ENCODE peak calls at places on chromosomes 13 and 19, in five cellular contexts. One of them, this sample, is unnamed. For H3K9me3, the result is how much of the 10 kb centered on the place peaks cover.

GRCh38 chr13:42445354-42445753 is 128.6 kb upstream of the TNFSF11 start:
- DNase-seq in heart left ventricle: no peak
- DNase-seq in cardiac muscle cell: no peak
- DNase-seq in thoracic aorta: no peak
- DNase-seq in MM.1S: no peak
- DNase-seq in this sample: no peak

GRCh38 chr19:45670670-45671453 is 2.8 kb downstream of the GIPR start:
- DNase-seq in heart left ventricle: peak
- DNase-seq in cardiac muscle cell: peak
- DNase-seq in thoracic aorta: no peak
- DNase-seq in MM.1S: no peak
- DNase-seq in this sample: peak

GRCh38 chr13:33312150-33312908 is 26.8 kb upstream of the STARD13 start:
- DNase-seq in heart left ventricle: no peak
- DNase-seq in cardiac muscle cell: peak
- DNase-seq in thoracic aorta: no peak
- DNase-seq in MM.1S: no peak
- DNase-seq in this sample: no peak

GRCh38 chr13:36054041-36054440 is 77.1 kb downstream of the DCLK1 start:
- DNase-seq in heart left ventricle: no peak
- DNase-seq in cardiac muscle cell: no peak
- DNase-seq in thoracic aorta: no peak
- DNase-seq in MM.1S: no peak
- DNase-seq in this sample: no peak

GRCh38 chr19:12015753-12016116 is 19.7 kb downstream of the ZNF433 start:
- DNase-seq in heart left ventricle: no peak
- DNase-seq in cardiac muscle cell: no peak
- DNase-seq in thoracic aorta: no peak
- DNase-seq in MM.1S: no peak
- DNase-seq in this sample: no peak

GRCh38 chr13:97224544-97225324 is 2.6 kb downstream of the MBNL2 start:
- DNase-seq in heart left ventricle: no peak
- DNase-seq in cardiac muscle cell: peak
- DNase-seq in thoracic aorta: no peak
- DNase-seq in MM.1S: peak
- DNase-seq in this sample: no peak

GRCh38 chr13:73608731-73609485 is 525.3 kb downstream of the KLF12 start:
- DNase-seq in heart left ventricle: no peak
- DNase-seq in cardiac muscle cell: no peak
- DNase-seq in thoracic aorta: no peak
- DNase-seq in MM.1S: no peak
- DNase-seq in this sample: no peak

GRCh38 chr19:19410553-19411550 is 5.4 kb downstream of the GATAD2A start:
- DNase-seq in heart left ventricle: no peak
- DNase-seq in cardiac muscle cell: no peak
- DNase-seq in thoracic aorta: no peak
- DNase-seq in MM.1S: no peak
- DNase-seq in this sample: no peak

GRCh38 chr19:2034729-2035589 is 16.1 kb downstream of the MKNK2 start:
- DNase-seq in heart left ventricle: no peak
- DNase-seq in cardiac muscle cell: peak
- DNase-seq in thoracic aorta: no peak
- DNase-seq in MM.1S: peak
- DNase-seq in this sample: peak

GRCh38 chr13:36130542-36131214 is 504 bp downstream of the DCLK1 start:
- DNase-seq in heart left ventricle: no peak
- DNase-seq in cardiac muscle cell: peak
- DNase-seq in thoracic aorta: no peak
- DNase-seq in MM.1S: no peak
- DNase-seq in this sample: peak

GRCh38 chr19:49856574-49857021 is 5.6 kb downstream of the PTOV1 start:
- DNase-seq in heart left ventricle: no peak
- DNase-seq in cardiac muscle cell: no peak
- DNase-seq in thoracic aorta: no peak
- DNase-seq in MM.1S: no peak
- DNase-seq in this sample: no peak

GRCh38 chr19:48330012-48330681 is 4.8 kb downstream of the EMP3 start:
- DNase-seq in heart left ventricle: peak
- DNase-seq in cardiac muscle cell: no peak
- DNase-seq in thoracic aorta: no peak
- DNase-seq in MM.1S: peak
- DNase-seq in this sample: peak

GRCh38 chr19:38699027-38699346 is 45.3 kb downstream of the CAPN12 start:
- DNase-seq in heart left ventricle: no peak
- DNase-seq in cardiac muscle cell: no peak
- DNase-seq in thoracic aorta: no peak
- DNase-seq in MM.1S: no peak
- DNase-seq in this sample: no peak

GRCh38 chr13:75505327-75505726 is 23.4 kb upstream of the TBC1D4 start:
- DNase-seq in heart left ventricle: no peak
- DNase-seq in cardiac muscle cell: no peak
- DNase-seq in thoracic aorta: no peak
- DNase-seq in MM.1S: no peak
- DNase-seq in this sample: no peak

GRCh38 chr13:35714588-35714987 is 238.1 kb upstream of the MAB21L1 start:
- DNase-seq in heart left ventricle: no peak
- DNase-seq in cardiac muscle cell: no peak
- DNase-seq in thoracic aorta: no peak
- DNase-seq in MM.1S: no peak
- DNase-seq in this sample: peak

GRCh38 chr13:57716295-57716694 is 84.8 kb downstream of the PCDH17 start:
- DNase-seq in heart left ventricle: no peak
- DNase-seq in cardiac muscle cell: no peak
- DNase-seq in thoracic aorta: no peak
- DNase-seq in MM.1S: no peak
- DNase-seq in this sample: no peak

GRCh38 chr19:17794731-17795494 is at the start of gene B3GNT3:
- DNase-seq in heart left ventricle: no peak
- DNase-seq in cardiac muscle cell: peak
- DNase-seq in thoracic aorta: no peak
- DNase-seq in MM.1S: no peak
- DNase-seq in this sample: peak

GRCh38 chr19:15977690-15978089 is 28.9 kb downstream of the OR10H4 start:
- DNase-seq in heart left ventricle: no peak
- DNase-seq in cardiac muscle cell: no peak
- DNase-seq in thoracic aorta: no peak
- DNase-seq in MM.1S: no peak
- DNase-seq in this sample: no peak

GRCh38 chr19:39696418-39696817 is 7.9 kb upstream of the LGALS14 start:
- DNase-seq in heart left ventricle: no peak
- DNase-seq in cardiac muscle cell: no peak
- DNase-seq in thoracic aorta: no peak
- DNase-seq in MM.1S: no peak
- DNase-seq in this sample: no peak

GRCh38 chr13:24161010-24161775 is 673 bp downstream of the SPATA13 start:
- DNase-seq in heart left ventricle: peak
- DNase-seq in cardiac muscle cell: no peak
- DNase-seq in thoracic aorta: no peak
- DNase-seq in MM.1S: peak
- DNase-seq in this sample: peak

GRCh38 chr19:1223018-1223855 is 14.6 kb downstream of the CBARP start:
- DNase-seq in heart left ventricle: no peak
- DNase-seq in cardiac muscle cell: peak
- DNase-seq in thoracic aorta: no peak
- DNase-seq in MM.1S: no peak
- DNase-seq in this sample: peak

GRCh38 chr13:26561636-26562537 is 4.4 kb downstream of the WASF3 start:
- DNase-seq in heart left ventricle: no peak
- DNase-seq in cardiac muscle cell: peak
- DNase-seq in thoracic aorta: no peak
- DNase-seq in MM.1S: no peak
- DNase-seq in this sample: no peak

GRCh38 chr19:48997972-48998371 is 4.3 kb downstream of the RUVBL2 start:
- DNase-seq in heart left ventricle: no peak
- DNase-seq in cardiac muscle cell: peak
- DNase-seq in thoracic aorta: no peak
- DNase-seq in MM.1S: peak
- DNase-seq in this sample: peak

GRCh38 chr13:31909889-31910551 is 121.6 kb upstream of the FRY start:
- DNase-seq in heart left ventricle: peak
- DNase-seq in cardiac muscle cell: peak
- DNase-seq in thoracic aorta: no peak
- DNase-seq in MM.1S: peak
- DNase-seq in this sample: peak

GRCh38 chr19:14072535-14073231 is at the start of gene MISP3:
- DNase-seq in heart left ventricle: peak
- DNase-seq in cardiac muscle cell: no peak
- DNase-seq in thoracic aorta: no peak
- DNase-seq in MM.1S: peak
- DNase-seq in this sample: peak

GRCh38 chr13:20174656-20175405 is 14.0 kb upstream of the GJA3 start:
- DNase-seq in heart left ventricle: no peak
- DNase-seq in cardiac muscle cell: peak
- DNase-seq in thoracic aorta: peak
- DNase-seq in MM.1S: peak
- DNase-seq in this sample: peak

GRCh38 chr13:44052843-44053607 is 173.3 kb downstream of the LACC1 start:
- DNase-seq in heart left ventricle: no peak
- DNase-seq in cardiac muscle cell: peak
- DNase-seq in thoracic aorta: peak
- DNase-seq in MM.1S: no peak
- DNase-seq in this sample: no peak

GRCh38 chr13:77918391-77919261 is at the start of gene EDNRB:
- DNase-seq in heart left ventricle: peak
- DNase-seq in cardiac muscle cell: peak
- DNase-seq in thoracic aorta: no peak
- DNase-seq in MM.1S: no peak
- DNase-seq in this sample: peak

GRCh38 chr19:42254083-42254849 is 662 bp downstream of the ERF start:
- DNase-seq in heart left ventricle: peak
- DNase-seq in cardiac muscle cell: peak
- DNase-seq in thoracic aorta: no peak
- DNase-seq in MM.1S: peak
- DNase-seq in this sample: peak

GRCh38 chr19:5664515-5664914 is 15.8 kb downstream of the MICOS13 start:
- DNase-seq in heart left ventricle: no peak
- DNase-seq in cardiac muscle cell: no peak
- DNase-seq in thoracic aorta: no peak
- DNase-seq in MM.1S: no peak
- DNase-seq in this sample: no peak

GRCh38 chr19:5667751-5668271 is 12.5 kb downstream of the MICOS13 start:
- DNase-seq in heart left ventricle: no peak
- DNase-seq in cardiac muscle cell: no peak
- DNase-seq in thoracic aorta: no peak
- DNase-seq in MM.1S: no peak
- DNase-seq in this sample: no peak

GRCh38 chr19:5663904-5664303 is 16.4 kb downstream of the MICOS13 start:
- DNase-seq in heart left ventricle: no peak
- DNase-seq in cardiac muscle cell: no peak
- DNase-seq in thoracic aorta: no peak
- DNase-seq in MM.1S: no peak
- DNase-seq in this sample: no peak

GRCh38 chr19:5666921-5667610 is 13.2 kb downstream of the MICOS13 start:
- DNase-seq in heart left ventricle: no peak
- DNase-seq in cardiac muscle cell: no peak
- DNase-seq in thoracic aorta: no peak
- DNase-seq in MM.1S: no peak
- DNase-seq in this sample: no peak

GRCh38 chr19:5665781-5666513 is 14.4 kb downstream of the MICOS13 start:
- DNase-seq in heart left ventricle: no peak
- DNase-seq in cardiac muscle cell: peak
- DNase-seq in thoracic aorta: no peak
- DNase-seq in MM.1S: no peak
- DNase-seq in this sample: no peak
- TF ChIP-seq CTCF in heart left ventricle: no peak
- TF ChIP-seq CTCF in cardiac muscle cell: peak
- TF ChIP-seq CTCF in thoracic aorta: no peak
- TF ChIP-seq CTCF in MM.1S: no peak
- TF ChIP-seq CTCF in this sample: peak

GRCh38 chr19:53034948-53035675 is 9.4 kb upstream of the ERVV-2 start:
- DNase-seq in heart left ventricle: no peak
- DNase-seq in cardiac muscle cell: no peak
- DNase-seq in thoracic aorta: no peak
- DNase-seq in MM.1S: no peak
- DNase-seq in this sample: no peak
- H3K9me3 ChIP-seq in heart left ventricle: under half
- H3K9me3 ChIP-seq in cardiac muscle cell: under half
- H3K9me3 ChIP-seq in thoracic aorta: under half
- H3K9me3 ChIP-seq in MM.1S: under half
- H3K9me3 ChIP-seq in this sample: under half

GRCh38 chr13:40981949-40982348 is 37.2 kb downstream of the ELF1 start:
- DNase-seq in heart left ventricle: no peak
- DNase-seq in cardiac muscle cell: peak
- DNase-seq in thoracic aorta: no peak
- DNase-seq in MM.1S: no peak
- DNase-seq in this sample: no peak
- H3K4me3 ChIP-seq in heart left ventricle: peak
- H3K4me3 ChIP-seq in cardiac muscle cell: no peak
- H3K4me3 ChIP-seq in thoracic aorta: peak
- H3K4me3 ChIP-seq in MM.1S: no peak
- H3K4me3 ChIP-seq in this sample: no peak

GRCh38 chr19:29324717-29325116 is 111.8 kb upstream of the UQCRFS1 start:
- DNase-seq in heart left ventricle: no peak
- DNase-seq in cardiac muscle cell: no peak
- DNase-seq in thoracic aorta: no peak
- DNase-seq in MM.1S: no peak
- DNase-seq in this sample: no peak

GRCh38 chr19:29325241-29325975 is 112.5 kb upstream of the UQCRFS1 start:
- DNase-seq in heart left ventricle: no peak
- DNase-seq in cardiac muscle cell: no peak
- DNase-seq in thoracic aorta: no peak
- DNase-seq in MM.1S: no peak
- DNase-seq in this sample: no peak

GRCh38 chr19:29323972-29324680 is 111.2 kb upstream of the UQCRFS1 start:
- DNase-seq in heart left ventricle: no peak
- DNase-seq in cardiac muscle cell: no peak
- DNase-seq in thoracic aorta: no peak
- DNase-seq in MM.1S: no peak
- DNase-seq in this sample: no peak

GRCh38 chr19:29326849-29327840 is 114.2 kb upstream of the UQCRFS1 start:
- DNase-seq in heart left ventricle: no peak
- DNase-seq in cardiac muscle cell: no peak
- DNase-seq in thoracic aorta: no peak
- DNase-seq in MM.1S: no peak
- DNase-seq in this sample: no peak

GRCh38 chr19:29326351-29326750 is 113.4 kb upstream of the UQCRFS1 start:
- DNase-seq in heart left ventricle: no peak
- DNase-seq in cardiac muscle cell: no peak
- DNase-seq in thoracic aorta: no peak
- DNase-seq in MM.1S: no peak
- DNase-seq in this sample: no peak
- TF ChIP-seq CTCF in heart left ventricle: no peak
- TF ChIP-seq CTCF in cardiac muscle cell: no peak
- TF ChIP-seq CTCF in thoracic aorta: no peak
- TF ChIP-seq CTCF in MM.1S: no peak
- TF ChIP-seq CTCF in this sample: no peak

DNA sequence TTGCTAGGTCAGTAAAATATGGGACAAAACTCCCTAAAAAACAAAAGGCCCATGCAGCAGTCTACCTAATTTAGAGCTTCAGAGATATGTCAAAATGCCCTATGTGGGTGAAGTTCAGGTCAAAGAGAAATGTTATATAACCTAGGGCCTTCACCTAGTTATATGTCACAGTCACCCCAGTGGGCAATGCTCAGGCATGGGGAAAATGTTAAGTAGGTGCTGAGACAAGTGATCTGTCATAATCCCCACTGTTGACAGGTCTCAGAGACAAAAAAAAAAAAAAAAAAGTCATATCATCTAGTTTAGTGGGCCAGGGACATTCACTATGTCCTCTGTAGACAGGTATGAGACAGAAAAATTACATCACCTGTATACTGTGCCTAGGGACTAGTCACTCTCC is 128.6 kb upstream of the ZNF91 start:
- DNase-seq in heart left ventricle: no peak
- DNase-seq in cardiac muscle cell: no peak
- DNase-seq in thoracic aorta: no peak
- DNase-seq in MM.1S: no peak
- DNase-seq in this sample: no peak
- H3K9me3 ChIP-seq in heart left ventricle: under half
- H3K9me3 ChIP-seq in cardiac muscle cell: under half
- H3K9me3 ChIP-seq in thoracic aorta: under half
- H3K9me3 ChIP-seq in MM.1S: under half
- H3K9me3 ChIP-seq in this sample: under half

This sample was measured in BE2C.